ENCODE peak calls at places on chromosomes 11 and 22, in nine cellular contexts. G, H, J, V, P, Y, A, S and O are unnamed samples.

GRCh38 chr11:120123946-120124345 is 14.0 kb downstream of the TRIM29 start:
- DNase-seq in V (no peak), A (peak), H (no peak), G (no peak), P (no peak), J (no peak), Y (no peak), S (no peak), O (no peak)

GRCh38 chr11:59708537-59708936 is 5.1 kb downstream of the OR10V1 start:
- DNase-seq in G (no peak), V (peak), A (no peak), J (no peak), Y (no peak), H (no peak), S (no peak), P (no peak), O (no peak)

GRCh38 chr11:45314900-45315299 is 28.8 kb upstream of the SYT13 start:
- DNase-seq in A (no peak), H (peak), G (no peak), J (no peak), V (no peak), S (no peak), P (no peak), Y (no peak), O (no peak)

GRCh38 chr11:125449586-125449985 is 46.5 kb downstream of the FEZ1 start:
- DNase-seq in J (no peak), G (no peak), P (no peak), H (no peak), V (no peak), A (no peak), Y (no peak), S (no peak), O (no peak)

GRCh38 chr11:83881428-83881827 is 595.3 kb upstream of the CCDC90B start:
- DNase-seq in G (no peak), H (no peak), A (no peak), P (no peak), S (no peak), V (no peak), J (no peak), Y (no peak), O (no peak)

GRCh38 chr11:3707176-3707575 is 36.0 kb upstream of the CHRNA10 start:
- DNase-seq in Y (no peak), J (no peak), P (no peak), A (no peak), S (no peak), V (no peak), G (no peak), H (no peak), O (no peak)

GRCh38 chr11:40054631-40055030 is 1404.8 kb downstream of the LRRC4C start:
- DNase-seq in H (no peak), Y (no peak), S (no peak), P (no peak), V (no peak), G (no peak), A (no peak), J (no peak), O (no peak)

GRCh38 chr11:73400293-73400692 is 24.1 kb downstream of the RELT start:
- DNase-seq in A (no peak), P (no peak), H (no peak), V (no peak), S (peak), J (no peak), Y (no peak), G (no peak), O (no peak)

GRCh38 chr11:19258651-19259230 is 18.0 kb upstream of the E2F8 start:
- DNase-seq in A (no peak), V (no peak), J (no peak), S (peak), H (no peak), P (no peak), Y (no peak), G (no peak), O (no peak)

GRCh38 chr11:65415499-65416340 is 6.9 kb upstream of the NEAT1 start:
- DNase-seq in J (no peak), Y (no peak), G (no peak), S (peak), P (peak), A (peak), V (no peak), H (no peak), O (peak)

GRCh38 chr11:134331565-134332188 is at the start of gene GLB1L2:
- DNase-seq in S (peak), A (peak), G (peak), H (peak), Y (peak), V (no peak), J (peak), P (peak), O (peak)

GRCh38 chr22:19765477-19766234 is 5.1 kb downstream of the TBX1 start:
- DNase-seq in J (no peak), V (no peak), P (peak), S (peak), Y (no peak), A (no peak), H (peak), G (no peak), O (peak)

GRCh38 chr11:57055780-57056179 is 67.1 kb downstream of the OR5AK2 start:
- DNase-seq in Y (no peak), P (no peak), V (no peak), S (no peak), J (no peak), G (no peak), A (no peak), H (no peak), O (no peak)

GRCh38 chr11:12118940-12119339 is 8.6 kb downstream of the MICAL2 start:
- DNase-seq in G (no peak), A (no peak), Y (no peak), P (no peak), S (no peak), J (no peak), H (no peak), V (no peak), O (no peak)

DNA sequence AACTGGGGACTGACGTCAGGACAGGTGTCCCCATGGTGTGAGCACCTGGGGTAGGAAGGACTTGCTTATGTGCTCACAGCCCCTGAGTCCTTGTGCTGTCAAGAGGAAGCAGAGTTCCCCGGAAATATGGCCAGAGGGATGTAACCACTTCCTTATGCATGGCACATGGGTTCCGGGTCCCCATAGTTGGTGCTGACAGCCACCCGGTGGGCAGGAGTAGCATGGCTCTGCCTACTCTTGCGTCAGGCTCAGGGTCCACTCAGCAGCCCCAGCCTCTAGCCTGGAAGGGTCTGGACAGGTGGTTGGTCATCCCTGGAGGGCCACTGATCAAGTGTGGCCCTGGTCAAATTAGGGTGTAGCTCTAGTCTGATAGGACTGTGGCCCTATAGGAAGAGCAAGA is 42.8 kb upstream of the CCND1 start:
- DNase-seq in V (no peak), H (no peak), J (no peak), Y (no peak), A (no peak), P (no peak), S (no peak), G (no peak), O (no peak)
- TF ChIP-seq CTCF in V (peak), H (no peak), J (peak), Y (no peak), A (no peak), P (no peak), S (no peak), G (no peak), O (no peak)

DNA sequence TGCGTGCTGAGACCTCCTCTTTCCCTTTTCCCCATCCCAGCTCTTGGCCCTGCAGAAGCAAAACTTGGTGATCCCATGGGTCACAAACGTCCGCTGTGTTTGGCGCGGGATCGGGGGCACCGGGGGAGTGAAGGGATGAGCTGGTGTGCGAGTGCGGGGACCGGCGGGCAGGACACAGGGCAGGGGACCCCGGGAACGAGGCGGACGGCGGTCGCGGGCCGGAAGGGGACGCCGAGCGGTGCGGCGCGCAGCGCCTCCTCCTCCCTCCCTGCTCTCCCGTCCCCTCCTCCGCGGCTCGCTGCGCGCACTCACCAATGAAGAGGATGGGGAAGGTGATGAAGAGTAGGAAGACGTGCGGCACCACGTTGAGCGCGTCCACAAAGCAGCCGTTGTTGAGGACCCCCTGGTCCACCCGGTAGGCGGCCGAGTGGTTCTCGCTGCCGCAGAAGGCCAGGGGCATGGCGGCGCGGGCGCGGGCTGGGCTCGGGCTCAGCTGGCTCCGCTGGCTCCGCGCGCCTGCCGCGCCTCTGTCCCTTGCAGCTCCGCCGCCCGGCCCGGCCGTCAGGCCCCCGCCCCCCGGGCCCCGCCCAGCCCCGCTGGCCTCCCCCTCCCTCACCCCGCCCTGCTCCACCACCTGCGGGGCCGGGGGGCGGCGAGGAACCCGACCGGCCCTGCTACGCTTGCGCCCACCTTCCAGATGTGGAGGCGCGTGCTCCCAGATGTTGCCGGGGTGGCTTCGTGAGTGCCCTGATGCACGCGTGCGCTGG is at the start of gene ABCC8:
- DNase-seq in A (no peak), G (peak), P (no peak), J (no peak), H (peak), S (peak), Y (no peak), V (no peak), O (peak)
- TF ChIP-seq CTCF in A (no peak), G (no peak), P (no peak), J (no peak), H (no peak), S (no peak), Y (no peak), V (no peak), O (no peak)

GRCh38 chr11:93622043-93622442 is 39.4 kb upstream of the CEP295 start:
- DNase-seq in Y (no peak), G (no peak), A (no peak), V (no peak), J (no peak), H (no peak), S (no peak), P (no peak), O (no peak)
- TF ChIP-seq CTCF in Y (peak), G (no peak), A (no peak), V (no peak), J (no peak), H (peak), S (peak), P (no peak), O (no peak)

DNA sequence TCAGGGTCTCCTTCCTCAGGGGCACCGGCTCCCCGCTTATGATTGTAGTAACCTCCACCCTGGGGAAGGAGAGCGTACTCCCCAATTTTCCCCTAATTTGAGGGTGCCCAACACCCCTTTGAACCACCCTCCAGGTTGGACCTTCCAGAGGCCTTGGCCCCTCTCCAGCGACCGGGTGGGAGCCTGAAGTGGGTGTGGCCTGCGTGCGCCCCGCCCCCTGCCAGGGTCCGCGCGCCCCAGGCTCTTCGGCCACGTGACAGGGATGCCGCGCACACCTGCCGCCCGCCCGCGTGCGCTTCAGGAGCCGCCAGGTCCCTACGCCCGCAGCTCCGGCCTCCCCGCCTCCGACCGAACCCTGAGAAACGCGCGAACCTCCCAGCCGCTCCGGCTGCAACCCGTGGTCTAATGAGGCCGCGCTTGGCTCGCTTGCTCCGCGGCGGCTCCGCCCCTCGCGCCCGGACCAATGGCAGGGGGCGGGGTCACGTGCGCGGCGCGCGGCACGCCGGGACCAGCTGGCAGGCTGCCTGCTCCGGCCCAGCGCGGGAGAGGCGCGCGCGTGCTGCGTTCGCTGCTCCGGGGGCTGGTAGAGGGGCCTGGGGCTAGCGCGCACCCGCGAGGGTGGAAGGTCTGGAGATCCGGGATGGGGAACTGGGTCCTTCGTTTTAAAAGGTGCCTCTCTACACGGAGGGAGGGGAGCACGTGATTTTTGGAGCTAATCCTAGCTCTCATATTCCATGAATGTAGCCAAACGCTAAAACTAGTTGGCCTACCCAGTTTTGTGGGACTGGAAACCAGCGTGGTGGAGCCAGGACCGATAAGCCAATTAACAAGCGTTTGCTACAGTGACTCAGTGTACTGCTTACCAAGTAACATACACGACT is at the start of gene FOXRED2:
- DNase-seq in G (peak), P (peak), S (peak), H (peak), Y (peak), J (peak), A (peak), V (peak), O (peak)
- TF ChIP-seq CTCF in G (no peak), P (no peak), S (no peak), H (no peak), Y (no peak), J (no peak), A (no peak), V (no peak), O (no peak)

GRCh38 chr22:38973289-38974169 is 8.6 kb upstream of the APOBEC3B start:
- DNase-seq in Y (no peak), G (peak), V (peak), J (no peak), S (peak), H (peak), P (no peak), A (peak), O (peak)
- TF ChIP-seq CTCF in Y (peak), G (peak), V (peak), J (peak), S (peak), H (peak), P (peak), A (peak), O (peak)

DNA sequence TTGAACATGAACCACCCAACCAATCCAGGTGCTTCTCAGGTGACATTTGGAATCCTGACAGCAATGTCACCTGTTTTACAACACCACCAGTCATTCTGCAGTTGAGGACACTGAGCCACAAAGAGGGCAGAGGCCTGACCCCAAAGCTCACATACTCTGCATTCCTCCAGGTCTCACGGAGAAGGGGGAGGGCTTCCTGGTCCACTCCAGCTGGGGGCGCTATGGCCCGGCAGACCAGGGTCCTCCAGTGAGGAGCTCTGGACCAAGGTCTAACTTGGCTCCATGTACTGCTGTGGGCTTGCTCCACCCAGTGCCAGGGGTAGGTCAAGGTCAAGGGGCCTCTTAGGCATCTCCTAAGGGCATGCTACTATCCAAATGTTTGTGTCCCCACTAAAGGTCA is 1.5 kb upstream of the PNPLA3 start:
- DNase-seq in P (no peak), A (no peak), G (no peak), S (peak), J (no peak), H (peak), V (no peak), Y (no peak), O (no peak)
- TF ChIP-seq CTCF in P (no peak), A (no peak), G (no peak), S (peak), J (no peak), H (peak), V (peak), Y (no peak), O (no peak)